ENCODE peak calls at places on chromosomes 12 and 14, in six cellular contexts. One of them, this sample, is unnamed.

GRCh38 chr12:51521554-51522276 is 69.3 kb upstream of the SCN8A start:
- DNase-seq in Panc1: no peak
- DNase-seq in effector memory CD4-positive, alpha-beta T cell: no peak
- DNase-seq in heart left ventricle: no peak
- DNase-seq in CD8-positive, alpha-beta T cell: no peak
- DNase-seq in colonic mucosa: no peak
- DNase-seq in this sample: no peak

GRCh38 chr12:77830502-77830901 is at the start of gene NAV3:
- DNase-seq in effector memory CD4-positive, alpha-beta T cell: no peak
- DNase-seq in Panc1: no peak
- DNase-seq in colonic mucosa: no peak
- DNase-seq in heart left ventricle: no peak
- DNase-seq in CD8-positive, alpha-beta T cell: no peak
- DNase-seq in this sample: no peak

GRCh38 chr12:71688961-71689570 is 3.2 kb downstream of the TMEM19 start:
- DNase-seq in colonic mucosa: no peak
- DNase-seq in effector memory CD4-positive, alpha-beta T cell: no peak
- DNase-seq in heart left ventricle: no peak
- DNase-seq in Panc1: no peak
- DNase-seq in CD8-positive, alpha-beta T cell: no peak
- DNase-seq in this sample: no peak

GRCh38 chr12:24537241-24537860 is 411.6 kb downstream of the BCAT1 start:
- DNase-seq in heart left ventricle: no peak
- DNase-seq in colonic mucosa: no peak
- DNase-seq in effector memory CD4-positive, alpha-beta T cell: no peak
- DNase-seq in CD8-positive, alpha-beta T cell: no peak
- DNase-seq in Panc1: no peak
- DNase-seq in this sample: no peak

GRCh38 chr12:52211716-52212585 is 20.1 kb upstream of the KRT80 start:
- DNase-seq in effector memory CD4-positive, alpha-beta T cell: no peak
- DNase-seq in Panc1: no peak
- DNase-seq in colonic mucosa: no peak
- DNase-seq in heart left ventricle: peak; percentile 24
- DNase-seq in CD8-positive, alpha-beta T cell: no peak
- DNase-seq in this sample: peak; percentile 17

GRCh38 chr14:55411426-55412389 is at the start of gene ATG14:
- DNase-seq in CD8-positive, alpha-beta T cell: peak; percentile 68
- DNase-seq in heart left ventricle: peak; percentile 89
- DNase-seq in Panc1: peak; percentile 27
- DNase-seq in effector memory CD4-positive, alpha-beta T cell: peak; percentile 44
- DNase-seq in colonic mucosa: peak; percentile 92
- DNase-seq in this sample: peak; percentile 92

GRCh38 chr14:95199298-95199983 is 42.1 kb upstream of the DICER1 start:
- DNase-seq in colonic mucosa: no peak
- DNase-seq in Panc1: no peak
- DNase-seq in heart left ventricle: no peak
- DNase-seq in CD8-positive, alpha-beta T cell: no peak
- DNase-seq in effector memory CD4-positive, alpha-beta T cell: no peak
- DNase-seq in this sample: no peak

GRCh38 chr12:1356285-1356684 is 238.1 kb downstream of the FBXL14 start:
- DNase-seq in colonic mucosa: no peak
- DNase-seq in CD8-positive, alpha-beta T cell: no peak
- DNase-seq in heart left ventricle: no peak
- DNase-seq in effector memory CD4-positive, alpha-beta T cell: no peak
- DNase-seq in Panc1: no peak
- DNase-seq in this sample: no peak

GRCh38 chr12:123602651-123603195 is 824 bp downstream of the DDX55 start:
- DNase-seq in Panc1: no peak
- DNase-seq in heart left ventricle: no peak
- DNase-seq in colonic mucosa: no peak
- DNase-seq in CD8-positive, alpha-beta T cell: no peak
- DNase-seq in effector memory CD4-positive, alpha-beta T cell: no peak
- DNase-seq in this sample: no peak

GRCh38 chr14:99624971-99625370 is 20.0 kb upstream of the HHIPL1 start:
- DNase-seq in colonic mucosa: no peak
- DNase-seq in Panc1: no peak
- DNase-seq in effector memory CD4-positive, alpha-beta T cell: no peak
- DNase-seq in CD8-positive, alpha-beta T cell: no peak
- DNase-seq in heart left ventricle: peak; percentile 48
- DNase-seq in this sample: no peak

GRCh38 chr12:73598626-73599025 is 939.0 kb upstream of the ATXN7L3B start:
- DNase-seq in colonic mucosa: no peak
- DNase-seq in Panc1: no peak
- DNase-seq in heart left ventricle: no peak
- DNase-seq in CD8-positive, alpha-beta T cell: no peak
- DNase-seq in effector memory CD4-positive, alpha-beta T cell: no peak
- DNase-seq in this sample: no peak

GRCh38 chr12:27906658-27907473 is 65.7 kb downstream of the PTHLH start:
- DNase-seq in CD8-positive, alpha-beta T cell: no peak
- DNase-seq in Panc1: no peak
- DNase-seq in colonic mucosa: no peak
- DNase-seq in heart left ventricle: no peak
- DNase-seq in effector memory CD4-positive, alpha-beta T cell: no peak
- DNase-seq in this sample: no peak

GRCh38 chr12:12635651-12636050 is 24.0 kb downstream of the CREBL2 start:
- DNase-seq in heart left ventricle: no peak
- DNase-seq in effector memory CD4-positive, alpha-beta T cell: no peak
- DNase-seq in CD8-positive, alpha-beta T cell: no peak
- DNase-seq in colonic mucosa: no peak
- DNase-seq in Panc1: no peak
- DNase-seq in this sample: no peak

GRCh38 chr14:58898655-58899316 is 261.0 kb downstream of the DACT1 start:
- DNase-seq in effector memory CD4-positive, alpha-beta T cell: no peak
- DNase-seq in Panc1: no peak
- DNase-seq in colonic mucosa: no peak
- DNase-seq in CD8-positive, alpha-beta T cell: no peak
- DNase-seq in heart left ventricle: no peak
- DNase-seq in this sample: no peak

GRCh38 chr14:105335735-105336476 is 21.4 kb downstream of the PACS2 start:
- DNase-seq in heart left ventricle: peak; percentile 84
- DNase-seq in colonic mucosa: no peak
- DNase-seq in CD8-positive, alpha-beta T cell: no peak
- DNase-seq in effector memory CD4-positive, alpha-beta T cell: no peak
- DNase-seq in Panc1: no peak
- DNase-seq in this sample: no peak

GRCh38 chr12:32906407-32907165 is 10.0 kb upstream of the PKP2 start:
- DNase-seq in CD8-positive, alpha-beta T cell: no peak
- DNase-seq in colonic mucosa: peak; percentile 89
- DNase-seq in heart left ventricle: no peak
- DNase-seq in Panc1: no peak
- DNase-seq in effector memory CD4-positive, alpha-beta T cell: no peak
- DNase-seq in this sample: no peak

GRCh38 chr12:52757449-52758176 is 19.5 kb downstream of the KRT76 start:
- DNase-seq in heart left ventricle: no peak
- DNase-seq in CD8-positive, alpha-beta T cell: no peak
- DNase-seq in Panc1: no peak
- DNase-seq in colonic mucosa: no peak
- DNase-seq in effector memory CD4-positive, alpha-beta T cell: no peak
- DNase-seq in this sample: no peak

GRCh38 chr14:104993306-104993705 is 7.7 kb downstream of the CLBA1 start:
- DNase-seq in colonic mucosa: no peak
- DNase-seq in effector memory CD4-positive, alpha-beta T cell: no peak
- DNase-seq in Panc1: no peak
- DNase-seq in CD8-positive, alpha-beta T cell: no peak
- DNase-seq in heart left ventricle: no peak
- DNase-seq in this sample: no peak

DNA sequence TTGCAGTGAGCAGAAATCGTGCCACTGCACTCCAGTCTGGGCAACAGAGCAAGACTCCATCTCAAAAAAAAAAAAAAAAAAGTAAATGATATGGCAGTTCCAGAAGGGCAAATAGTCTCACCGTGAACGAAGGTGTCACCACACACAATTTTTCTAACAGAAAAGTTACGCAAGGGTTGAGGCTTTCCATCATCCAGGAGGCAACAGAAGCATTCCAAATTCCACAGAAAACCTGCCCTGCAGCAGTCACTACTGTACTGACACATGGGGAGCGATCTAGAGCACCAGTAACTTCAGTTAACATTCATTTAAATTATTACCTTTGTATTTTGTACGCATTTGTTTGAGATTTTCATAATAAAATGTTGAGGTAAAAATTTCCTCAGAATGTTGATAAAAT is 24.8 kb downstream of the TMCC3 start:
- DNase-seq in Panc1: no peak
- DNase-seq in CD8-positive, alpha-beta T cell: no peak
- DNase-seq in colonic mucosa: no peak
- DNase-seq in effector memory CD4-positive, alpha-beta T cell: no peak
- DNase-seq in heart left ventricle: no peak
- DNase-seq in this sample: no peak
- H3K9me3 ChIP-seq in Panc1: no peaks in the 10 kb centered on the region
- H3K9me3 ChIP-seq in CD8-positive, alpha-beta T cell: no peaks in the 10 kb centered on the region
- H3K9me3 ChIP-seq in colonic mucosa: no peaks in the 10 kb centered on the region
- H3K9me3 ChIP-seq in effector memory CD4-positive, alpha-beta T cell: no peaks in the 10 kb centered on the region
- H3K9me3 ChIP-seq in heart left ventricle: no peaks in the 10 kb centered on the region
- H3K9me3 ChIP-seq in this sample: no peaks in the 10 kb centered on the region

GRCh38 chr12:48201091-48201490 is 2.0 kb downstream of the OR10AD1 start:
- DNase-seq in colonic mucosa: no peak
- DNase-seq in heart left ventricle: no peak
- DNase-seq in Panc1: no peak
- DNase-seq in CD8-positive, alpha-beta T cell: no peak
- DNase-seq in effector memory CD4-positive, alpha-beta T cell: no peak
- DNase-seq in this sample: no peak
- H3K4me3 ChIP-seq in colonic mucosa: no peak overlapping the region
- H3K4me3 ChIP-seq in heart left ventricle: no peak overlapping the region
- H3K4me3 ChIP-seq in Panc1: no peak overlapping the region
- H3K4me3 ChIP-seq in CD8-positive, alpha-beta T cell: no peak overlapping the region
- H3K4me3 ChIP-seq in effector memory CD4-positive, alpha-beta T cell: no peak overlapping the region
- H3K4me3 ChIP-seq in this sample: no peak overlapping the region

GRCh38 chr12:113287899-113288282 is 47.0 kb downstream of the SLC8B1 start:
- DNase-seq in heart left ventricle: no peak
- DNase-seq in Panc1: no peak
- DNase-seq in CD8-positive, alpha-beta T cell: no peak
- DNase-seq in colonic mucosa: no peak
- DNase-seq in effector memory CD4-positive, alpha-beta T cell: no peak
- DNase-seq in this sample: no peak
- H3K27ac ChIP-seq in heart left ventricle: no peak overlapping the region
- H3K27ac ChIP-seq in Panc1: no peak overlapping the region
- H3K27ac ChIP-seq in CD8-positive, alpha-beta T cell: no peak overlapping the region
- H3K27ac ChIP-seq in colonic mucosa: no peak overlapping the region
- H3K27ac ChIP-seq in effector memory CD4-positive, alpha-beta T cell: no peak overlapping the region
- H3K27ac ChIP-seq in this sample: no peak overlapping the region

GRCh38 chr12:37672655-37673260 is 643.8 kb upstream of the ALG10B start:
- DNase-seq in effector memory CD4-positive, alpha-beta T cell: no peak
- DNase-seq in colonic mucosa: no peak
- DNase-seq in Panc1: no peak
- DNase-seq in heart left ventricle: no peak
- DNase-seq in CD8-positive, alpha-beta T cell: no peak
- DNase-seq in this sample: no peak
- H3K9me3 ChIP-seq in effector memory CD4-positive, alpha-beta T cell: no peaks in the 10 kb centered on the region
- H3K9me3 ChIP-seq in colonic mucosa: no peaks in the 10 kb centered on the region
- H3K9me3 ChIP-seq in Panc1: no peaks in the 10 kb centered on the region
- H3K9me3 ChIP-seq in heart left ventricle: no peaks in the 10 kb centered on the region
- H3K9me3 ChIP-seq in CD8-positive, alpha-beta T cell: no peaks in the 10 kb centered on the region
- H3K9me3 ChIP-seq in this sample: no peaks in the 10 kb centered on the region

DNA sequence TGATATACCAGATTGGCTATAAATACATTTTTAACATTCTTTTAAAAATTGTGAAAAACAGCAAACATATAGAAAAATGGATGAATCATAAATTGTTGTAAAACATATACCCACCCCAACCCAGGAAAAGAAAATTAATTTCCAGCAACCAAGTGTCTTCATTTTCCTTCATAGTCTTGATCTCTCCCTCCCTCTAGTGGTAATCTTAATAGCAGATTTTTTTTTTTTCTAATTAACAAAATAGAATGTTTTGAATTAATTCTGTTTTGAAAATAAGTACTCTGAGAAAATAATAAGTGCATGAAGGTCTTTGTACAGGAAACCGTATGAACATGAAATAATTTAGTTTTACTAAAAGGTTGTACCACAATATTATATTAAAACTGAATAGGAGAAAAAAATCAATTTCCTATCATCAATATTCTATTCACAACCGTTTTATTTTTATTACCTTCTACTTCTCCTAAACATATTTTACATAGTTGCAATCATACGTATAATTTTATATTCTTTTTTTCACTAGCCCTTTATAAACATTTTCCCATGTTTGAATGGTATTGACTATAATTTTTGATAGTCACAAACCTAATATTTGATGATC is 7.0 kb downstream of the ETNK1 start:
- DNase-seq in colonic mucosa: no peak
- DNase-seq in heart left ventricle: no peak
- DNase-seq in CD8-positive, alpha-beta T cell: no peak
- DNase-seq in effector memory CD4-positive, alpha-beta T cell: no peak
- DNase-seq in Panc1: no peak
- DNase-seq in this sample: no peak
- H3K4me3 ChIP-seq in colonic mucosa: no peak overlapping the region
- H3K4me3 ChIP-seq in heart left ventricle: no peak overlapping the region
- H3K4me3 ChIP-seq in CD8-positive, alpha-beta T cell: no peak overlapping the region
- H3K4me3 ChIP-seq in effector memory CD4-positive, alpha-beta T cell: no peak overlapping the region
- H3K4me3 ChIP-seq in Panc1: no peak overlapping the region
- H3K4me3 ChIP-seq in this sample: no peak overlapping the region